ENCODE peak calls at places on chromosomes 12 and 14, in four cellular contexts. E is nephron progenitor cell, Z is immature natural killer cell, V is EL. R is an unnamed sample.

GRCh38 chr12:123571343-123571813 is 13.0 kb upstream of the TMED2 start:
- DNase-seq in E (no peak), Z (no peak), V (peak), R (peak)

GRCh38 chr14:20857630-20858261 is 33.4 kb upstream of the RNASE3 start:
- DNase-seq in Z (peak), V (peak), E (peak), R (peak)

GRCh38 chr14:31435276-31435675 is 14.9 kb upstream of the HEATR5A start:
- DNase-seq in E (no peak), V (peak), Z (no peak), R (peak)

GRCh38 chr12:124565656-124566180 is 1.7 kb downstream of the NCOR2 start:
- DNase-seq in E (no peak), V (no peak), Z (no peak), R (no peak)

GRCh38 chr14:95121911-95122696 is 35.2 kb downstream of the DICER1 start:
- DNase-seq in V (no peak), Z (no peak), E (no peak), R (no peak)

GRCh38 chr12:33721561-33721960 is 281.9 kb upstream of the SYT10 start:
- DNase-seq in Z (no peak), V (no peak), E (no peak), R (no peak)

GRCh38 chr12:124898200-124898950 is 16.1 kb downstream of the UBC start:
- DNase-seq in E (no peak), V (peak), Z (peak), R (peak)

GRCh38 chr12:131242741-131243496 is 289.2 kb downstream of the ADGRD1 start:
- DNase-seq in Z (no peak), V (no peak), E (no peak), R (no peak)

GRCh38 chr12:77435446-77436091 is 370.2 kb upstream of the E2F7 start:
- DNase-seq in V (no peak), Z (no peak), E (no peak), R (no peak)

GRCh38 chr12:110001596-110001995 is 2.4 kb downstream of the ANKRD13A start:
- DNase-seq in E (no peak), Z (no peak), V (peak), R (peak)

GRCh38 chr12:104578453-104578852 is 121.7 kb downstream of the CHST11 start:
- DNase-seq in Z (no peak), E (no peak), V (peak), R (peak)

R was measured in HCEC 1CT.